ENCODE peak calls at places on chromosomes 5 and 9, in ten cellular contexts. Z, J, R, N, V, S, L, D, F and G are unnamed samples.

GRCh38 chr9:2192356-2192979 is 177.3 kb downstream of the SMARCA2 start:
- DNase-seq in Z (no peak), J (no peak), R (no peak), N (no peak), V (no peak), S (no peak), L (no peak), D (no peak), F (peak), G (no peak)

GRCh38 chr5:157479612-157480510 is 19.8 kb downstream of the NIPAL4 start:
- DNase-seq in Z (no peak), J (no peak), R (no peak), N (no peak), V (no peak), S (no peak), L (no peak), D (no peak), F (no peak), G (no peak)

GRCh38 chr5:36820900-36821299 is 55.7 kb upstream of the NIPBL start:
- DNase-seq in Z (no peak), J (no peak), R (no peak), N (no peak), V (no peak), S (no peak), L (no peak), D (no peak), F (no peak), G (no peak)

GRCh38 chr9:117744390-117744789 is 40.2 kb downstream of the TLR4 start:
- DNase-seq in Z (no peak), J (no peak), R (no peak), N (no peak), V (no peak), S (peak), L (no peak), D (no peak), F (no peak), G (no peak)

GRCh38 chr9:98280574-98280973 is 25.1 kb upstream of the TBC1D2 start:
- DNase-seq in Z (no peak), J (no peak), R (no peak), N (no peak), V (no peak), S (no peak), L (no peak), D (no peak), F (no peak), G (no peak)

GRCh38 chr9:38380872-38381534 is 11.5 kb upstream of the ALDH1B1 start:
- DNase-seq in Z (no peak), J (no peak), R (no peak), N (peak), V (peak), S (no peak), L (no peak), D (peak), F (no peak), G (no peak)

GRCh38 chr9:96555567-96556386 is 63.9 kb downstream of the CDC14B start:
- DNase-seq in Z (no peak), J (no peak), R (no peak), N (peak), V (no peak), S (no peak), L (no peak), D (no peak), F (peak), G (no peak)

GRCh38 chr5:179406031-179406681 is 60.9 kb upstream of the ADAMTS2 start:
- DNase-seq in Z (no peak), J (no peak), R (peak), N (peak), V (peak), S (no peak), L (no peak), D (no peak), F (peak), G (no peak)

GRCh38 chr9:124320062-124320973 is 62.6 kb downstream of the NEK6 start:
- DNase-seq in Z (peak), J (peak), R (peak), N (peak), V (peak), S (peak), L (no peak), D (peak), F (peak), G (peak)

GRCh38 chr5:119347574-119347973 is 8.2 kb upstream of the TNFAIP8 start:
- DNase-seq in Z (no peak), J (no peak), R (no peak), N (no peak), V (no peak), S (no peak), L (no peak), D (no peak), F (no peak), G (no peak)

GRCh38 chr9:129669946-129670345 is 4.5 kb downstream of the PRRX2 start:
- DNase-seq in Z (no peak), J (no peak), R (no peak), N (no peak), V (no peak), S (no peak), L (no peak), D (no peak), F (no peak), G (no peak)

GRCh38 chr5:160667160-160667559 is 184.9 kb downstream of the ATP10B start:
- DNase-seq in Z (no peak), J (no peak), R (no peak), N (no peak), V (no peak), S (no peak), L (no peak), D (no peak), F (no peak), G (no peak)

GRCh38 chr9:137150485-137151060 is 11.6 kb downstream of the GRIN1 start:
- DNase-seq in Z (peak), J (no peak), R (peak), N (no peak), V (no peak), S (peak), L (no peak), D (peak), F (no peak), G (peak)

GRCh38 chr9:97852001-97852398 is 1.0 kb upstream of the FOXE1 start:
- DNase-seq in Z (no peak), J (no peak), R (no peak), N (no peak), V (no peak), S (no peak), L (no peak), D (no peak), F (no peak), G (no peak)

GRCh38 chr5:71586052-71586940 is 844 bp upstream of the MCCC2 start:
- DNase-seq in Z (no peak), J (no peak), R (no peak), N (peak), V (peak), S (peak), L (no peak), D (no peak), F (peak), G (no peak)

GRCh38 chr9:113274474-113275146 is 762 bp downstream of the CDC26 start:
- DNase-seq in Z (no peak), J (no peak), R (peak), N (peak), V (peak), S (peak), L (no peak), D (no peak), F (peak), G (no peak)

DNA sequence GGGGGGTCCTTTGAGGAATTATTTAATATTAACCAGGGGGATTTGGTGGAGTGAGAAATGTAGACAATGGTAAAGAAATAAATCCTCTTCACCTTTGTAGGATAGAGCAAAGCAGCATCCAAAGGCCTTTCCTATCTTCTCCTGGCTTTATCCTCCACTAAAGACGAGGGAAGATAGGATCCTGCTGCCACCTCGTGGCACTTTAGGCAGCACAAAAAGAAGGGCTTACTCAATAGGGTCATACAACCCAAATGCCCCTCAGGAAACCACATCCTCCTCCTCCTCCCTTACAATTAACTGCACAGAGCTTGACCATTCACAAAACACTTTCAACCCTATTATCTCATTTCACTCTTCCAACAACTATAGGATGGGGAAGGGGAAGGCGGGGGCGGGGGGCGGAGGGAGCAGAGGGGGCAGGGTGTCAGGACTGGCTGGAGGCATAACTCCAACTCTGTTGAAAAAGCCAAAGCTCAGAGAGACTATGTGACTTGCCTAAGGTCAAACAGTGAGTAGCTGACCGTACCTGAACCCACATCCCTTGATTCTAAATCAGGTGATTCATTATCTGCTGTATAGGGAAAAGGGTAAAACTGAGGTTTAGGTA is 45.4 kb upstream of the MYOT start:
- DNase-seq in Z (peak), J (no peak), R (peak), N (peak), V (peak), S (peak), L (no peak), D (no peak), F (peak), G (peak)
- TF ChIP-seq CTCF in Z (peak), J (no peak), R (peak), N (peak), V (peak), S (peak), L (no peak), D (peak), F (peak), G (no peak)

GRCh38 chr5:177370488-177371119 is 12.9 kb downstream of the RGS14 start:
- DNase-seq in Z (peak), J (peak), R (peak), N (peak), V (peak), S (no peak), L (peak), D (peak), F (peak), G (peak)
- H3K4me3 ChIP-seq in Z (peak), J (peak), R (peak), N (no peak), V (peak), S (no peak), L (no peak), D (no peak), F (peak), G (no peak)

GRCh38 chr9:12719431-12719830 is 26.2 kb downstream of the TYRP1 start:
- DNase-seq in Z (no peak), J (no peak), R (no peak), N (peak), V (peak), S (no peak), L (no peak), D (no peak), F (peak), G (no peak)
- TF ChIP-seq CTCF in Z (peak), J (no peak), R (peak), N (peak), V (peak), S (no peak), L (no peak), D (no peak), F (peak), G (peak)

DNA sequence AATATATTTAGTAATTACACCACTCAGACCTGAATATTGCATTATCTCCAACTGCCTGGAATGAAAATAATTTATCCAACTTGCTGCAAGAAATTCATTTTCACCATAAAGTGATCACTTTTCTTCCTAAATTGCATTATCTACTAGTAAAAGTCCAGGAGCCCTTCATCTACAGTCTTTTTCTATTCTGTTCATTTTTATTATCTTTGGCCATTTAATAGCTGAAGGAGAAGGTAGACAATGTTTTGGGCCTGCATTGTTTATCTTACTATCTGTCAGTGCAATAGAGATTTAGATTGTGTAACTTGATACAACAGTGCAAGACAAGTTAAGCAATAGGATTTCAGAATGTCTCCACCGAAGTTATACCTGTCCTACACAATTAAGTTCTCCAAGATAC is 1339.8 kb upstream of the CDH6 start:
- DNase-seq in Z (no peak), J (no peak), R (no peak), N (no peak), V (no peak), S (no peak), L (no peak), D (no peak), F (no peak), G (no peak)
- H3K4me3 ChIP-seq in Z (no peak), J (no peak), R (no peak), N (no peak), V (no peak), S (no peak), L (no peak), D (no peak), F (no peak), G (no peak)

GRCh38 chr9:90219548-90220118 is 423.0 kb downstream of the DIRAS2 start:
- DNase-seq in Z (peak), J (peak), R (peak), N (peak), V (peak), S (peak), L (no peak), D (peak), F (no peak), G (peak)
- TF ChIP-seq CTCF in Z (peak), J (peak), R (peak), N (no peak), V (peak), S (peak), L (no peak), D (peak), F (no peak), G (peak)

GRCh38 chr5:14174235-14174636 is 31.1 kb downstream of the TRIO start:
- DNase-seq in Z (no peak), J (peak), R (no peak), N (peak), V (no peak), S (peak), L (no peak), D (no peak), F (no peak), G (no peak)
- H3K4me3 ChIP-seq in Z (no peak), J (peak), R (no peak), N (no peak), V (no peak), S (peak), L (no peak), D (no peak), F (no peak), G (no peak)